ENCODE peak calls at places on chromosomes 13 and 19, in ten cellular contexts. One of them, this sample, is unnamed.

GRCh38 chr19:20860339-20860738 is 62.7 kb upstream of the ZNF85 start:
- DNase-seq in keratinocyte: no peak
- DNase-seq in HCT116: no peak
- DNase-seq in fibroblast of lung: no peak
- DNase-seq in hepatocyte: no peak
- DNase-seq in astrocyte: no peak
- DNase-seq in PC-9: no peak
- DNase-seq in GM23338: no peak
- DNase-seq in GM23248: no peak
- DNase-seq in neural progenitor cell: no peak
- DNase-seq in this sample: no peak

GRCh38 chr13:94620286-94620896 is 18.7 kb downstream of the GPR180 start:
- DNase-seq in hepatocyte: peak
- DNase-seq in GM23248: peak
- DNase-seq in PC-9: peak
- DNase-seq in astrocyte: no peak
- DNase-seq in neural progenitor cell: peak
- DNase-seq in keratinocyte: no peak
- DNase-seq in HCT116: peak
- DNase-seq in fibroblast of lung: peak
- DNase-seq in GM23338: peak
- DNase-seq in this sample: peak

GRCh38 chr19:48815870-48816501 is 5.2 kb upstream of the BCAT2 start:
- DNase-seq in HCT116: no peak
- DNase-seq in GM23338: peak
- DNase-seq in astrocyte: peak
- DNase-seq in hepatocyte: peak
- DNase-seq in PC-9: peak
- DNase-seq in neural progenitor cell: no peak
- DNase-seq in GM23248: no peak
- DNase-seq in fibroblast of lung: peak
- DNase-seq in keratinocyte: no peak
- DNase-seq in this sample: peak

GRCh38 chr19:44476559-44477408 is 23.5 kb downstream of the ZNF180 start:
- DNase-seq in GM23338: peak
- DNase-seq in neural progenitor cell: peak
- DNase-seq in GM23248: peak
- DNase-seq in keratinocyte: no peak
- DNase-seq in astrocyte: peak
- DNase-seq in PC-9: peak
- DNase-seq in fibroblast of lung: peak
- DNase-seq in hepatocyte: no peak
- DNase-seq in HCT116: no peak
- DNase-seq in this sample: peak

GRCh38 chr13:34657716-34658115 is 284.4 kb upstream of the NBEA start:
- DNase-seq in GM23248: peak
- DNase-seq in hepatocyte: no peak
- DNase-seq in GM23338: no peak
- DNase-seq in fibroblast of lung: peak
- DNase-seq in HCT116: no peak
- DNase-seq in astrocyte: peak
- DNase-seq in PC-9: no peak
- DNase-seq in keratinocyte: no peak
- DNase-seq in neural progenitor cell: no peak
- DNase-seq in this sample: peak

GRCh38 chr13:66102864-66103263 is 1127.3 kb downstream of the PCDH9 start:
- DNase-seq in fibroblast of lung: no peak
- DNase-seq in keratinocyte: no peak
- DNase-seq in PC-9: no peak
- DNase-seq in neural progenitor cell: no peak
- DNase-seq in hepatocyte: no peak
- DNase-seq in GM23338: no peak
- DNase-seq in astrocyte: no peak
- DNase-seq in HCT116: no peak
- DNase-seq in GM23248: no peak
- DNase-seq in this sample: no peak

GRCh38 chr19:4093643-4094175 is 27.0 kb upstream of the ZBTB7A start:
- DNase-seq in neural progenitor cell: no peak
- DNase-seq in hepatocyte: no peak
- DNase-seq in astrocyte: no peak
- DNase-seq in GM23248: no peak
- DNase-seq in keratinocyte: no peak
- DNase-seq in fibroblast of lung: no peak
- DNase-seq in GM23338: no peak
- DNase-seq in HCT116: no peak
- DNase-seq in PC-9: no peak
- DNase-seq in this sample: no peak

GRCh38 chr19:31071157-31071855 is 277.9 kb downstream of the TSHZ3 start:
- DNase-seq in GM23248: no peak
- DNase-seq in neural progenitor cell: no peak
- DNase-seq in hepatocyte: peak
- DNase-seq in astrocyte: no peak
- DNase-seq in keratinocyte: no peak
- DNase-seq in PC-9: no peak
- DNase-seq in fibroblast of lung: no peak
- DNase-seq in GM23338: peak
- DNase-seq in HCT116: no peak
- DNase-seq in this sample: no peak

GRCh38 chr13:99386911-99387788 is 80.0 kb upstream of the GPR183 start:
- DNase-seq in neural progenitor cell: peak
- DNase-seq in keratinocyte: no peak
- DNase-seq in GM23338: peak
- DNase-seq in GM23248: peak
- DNase-seq in fibroblast of lung: no peak
- DNase-seq in astrocyte: no peak
- DNase-seq in hepatocyte: no peak
- DNase-seq in HCT116: peak
- DNase-seq in PC-9: peak
- DNase-seq in this sample: peak

GRCh38 chr13:28333204-28333900 is 161.6 kb downstream of the FLT1 start:
- DNase-seq in GM23248: no peak
- DNase-seq in HCT116: no peak
- DNase-seq in neural progenitor cell: no peak
- DNase-seq in astrocyte: no peak
- DNase-seq in PC-9: no peak
- DNase-seq in fibroblast of lung: no peak
- DNase-seq in keratinocyte: no peak
- DNase-seq in hepatocyte: no peak
- DNase-seq in GM23338: no peak
- DNase-seq in this sample: no peak

GRCh38 chr13:80390338-80390737 is 49.4 kb upstream of the SPRY2 start:
- DNase-seq in neural progenitor cell: no peak
- DNase-seq in hepatocyte: no peak
- DNase-seq in PC-9: no peak
- DNase-seq in GM23338: no peak
- DNase-seq in HCT116: no peak
- DNase-seq in keratinocyte: no peak
- DNase-seq in astrocyte: no peak
- DNase-seq in GM23248: no peak
- DNase-seq in fibroblast of lung: no peak
- DNase-seq in this sample: no peak

GRCh38 chr19:53908106-53908932 is 759 bp upstream of the CACNG7 start:
- DNase-seq in PC-9: peak
- DNase-seq in keratinocyte: no peak
- DNase-seq in fibroblast of lung: peak
- DNase-seq in hepatocyte: peak
- DNase-seq in GM23338: peak
- DNase-seq in HCT116: no peak
- DNase-seq in astrocyte: peak
- DNase-seq in neural progenitor cell: peak
- DNase-seq in GM23248: peak
- DNase-seq in this sample: peak
- TF ChIP-seq EZH2 in PC-9: no peak
- TF ChIP-seq EZH2 in keratinocyte: no peak
- TF ChIP-seq EZH2 in fibroblast of lung: peak
- TF ChIP-seq EZH2 in hepatocyte: no peak
- TF ChIP-seq EZH2 in GM23338: no peak
- TF ChIP-seq EZH2 in HCT116: no peak
- TF ChIP-seq EZH2 in astrocyte: peak
- TF ChIP-seq EZH2 in neural progenitor cell: peak
- TF ChIP-seq EZH2 in GM23248: peak
- TF ChIP-seq EZH2 in this sample: no peak

DNA sequence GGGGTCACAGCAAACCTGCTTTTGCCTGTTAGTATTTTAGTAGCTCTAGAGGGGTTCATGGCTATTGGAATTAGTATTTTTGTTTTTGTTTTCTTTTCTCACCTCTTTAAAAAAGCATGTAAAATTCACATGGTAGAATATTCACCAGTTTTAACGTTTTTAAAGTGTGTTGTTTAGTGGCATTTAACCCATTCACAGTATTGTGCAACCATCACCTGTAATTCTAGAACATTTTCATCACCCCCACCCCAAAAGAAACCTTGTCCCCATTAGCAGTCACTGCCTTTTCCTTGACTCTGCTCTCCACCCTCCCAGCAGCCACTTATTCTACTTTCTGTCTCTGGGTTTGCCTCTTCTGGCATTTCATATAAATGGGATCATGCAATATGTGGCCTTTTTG is 39.8 kb downstream of the GATAD2A start:
- DNase-seq in PC-9: no peak
- DNase-seq in hepatocyte: no peak
- DNase-seq in GM23338: no peak
- DNase-seq in HCT116: no peak
- DNase-seq in neural progenitor cell: no peak
- DNase-seq in astrocyte: no peak
- DNase-seq in keratinocyte: no peak
- DNase-seq in GM23248: no peak
- DNase-seq in fibroblast of lung: no peak
- DNase-seq in this sample: no peak
- H3K4me2 ChIP-seq in PC-9: no peak
- H3K4me2 ChIP-seq in hepatocyte: no peak
- H3K4me2 ChIP-seq in GM23338: no peak
- H3K4me2 ChIP-seq in HCT116: no peak
- H3K4me2 ChIP-seq in neural progenitor cell: no peak
- H3K4me2 ChIP-seq in astrocyte: peak
- H3K4me2 ChIP-seq in keratinocyte: no peak
- H3K4me2 ChIP-seq in GM23248: peak
- H3K4me2 ChIP-seq in fibroblast of lung: no peak
- H3K4me2 ChIP-seq in this sample: no peak

GRCh38 chr19:29528350-29528945 is 2.7 kb downstream of the VSTM2B start:
- DNase-seq in HCT116: peak
- DNase-seq in hepatocyte: peak
- DNase-seq in astrocyte: peak
- DNase-seq in fibroblast of lung: peak
- DNase-seq in PC-9: no peak
- DNase-seq in GM23338: peak
- DNase-seq in neural progenitor cell: peak
- DNase-seq in GM23248: peak
- DNase-seq in keratinocyte: peak
- DNase-seq in this sample: peak

GRCh38 chr19:29527500-29528328 is 1.9 kb downstream of the VSTM2B start:
- DNase-seq in GM23338: peak
- DNase-seq in keratinocyte: no peak
- DNase-seq in astrocyte: no peak
- DNase-seq in GM23248: no peak
- DNase-seq in PC-9: no peak
- DNase-seq in HCT116: no peak
- DNase-seq in neural progenitor cell: no peak
- DNase-seq in fibroblast of lung: no peak
- DNase-seq in hepatocyte: no peak
- DNase-seq in this sample: no peak

GRCh38 chr19:29524912-29525870 is 603 bp upstream of the VSTM2B start:
- DNase-seq in GM23248: no peak
- DNase-seq in GM23338: peak
- DNase-seq in astrocyte: no peak
- DNase-seq in fibroblast of lung: no peak
- DNase-seq in PC-9: no peak
- DNase-seq in HCT116: no peak
- DNase-seq in hepatocyte: no peak
- DNase-seq in neural progenitor cell: peak
- DNase-seq in keratinocyte: no peak
- DNase-seq in this sample: peak

GRCh38 chr19:29525901-29526729 is at the start of gene VSTM2B:
- DNase-seq in hepatocyte: no peak
- DNase-seq in fibroblast of lung: no peak
- DNase-seq in HCT116: no peak
- DNase-seq in neural progenitor cell: peak
- DNase-seq in GM23338: peak
- DNase-seq in GM23248: no peak
- DNase-seq in PC-9: no peak
- DNase-seq in astrocyte: no peak
- DNase-seq in keratinocyte: no peak
- DNase-seq in this sample: no peak

GRCh38 chr19:29526730-29527499 is 1.1 kb downstream of the VSTM2B start:
- DNase-seq in PC-9: no peak
- DNase-seq in astrocyte: no peak
- DNase-seq in neural progenitor cell: peak
- DNase-seq in GM23338: peak
- DNase-seq in HCT116: no peak
- DNase-seq in keratinocyte: no peak
- DNase-seq in hepatocyte: no peak
- DNase-seq in GM23248: peak
- DNase-seq in fibroblast of lung: no peak
- DNase-seq in this sample: peak
- TF ChIP-seq EZH2 in PC-9: no peak
- TF ChIP-seq EZH2 in astrocyte: peak
- TF ChIP-seq EZH2 in neural progenitor cell: peak
- TF ChIP-seq EZH2 in GM23338: peak
- TF ChIP-seq EZH2 in HCT116: no peak
- TF ChIP-seq EZH2 in keratinocyte: no peak
- TF ChIP-seq EZH2 in hepatocyte: peak
- TF ChIP-seq EZH2 in GM23248: peak
- TF ChIP-seq EZH2 in fibroblast of lung: peak
- TF ChIP-seq EZH2 in this sample: no peak

GRCh38 chr13:112056739-112057433 is 10.1 kb upstream of the SOX1 start:
- DNase-seq in fibroblast of lung: no peak
- DNase-seq in astrocyte: no peak
- DNase-seq in PC-9: no peak
- DNase-seq in HCT116: no peak
- DNase-seq in hepatocyte: no peak
- DNase-seq in keratinocyte: no peak
- DNase-seq in GM23338: peak
- DNase-seq in GM23248: no peak
- DNase-seq in neural progenitor cell: peak
- DNase-seq in this sample: no peak

GRCh38 chr13:112058941-112059340 is 8.0 kb upstream of the SOX1 start:
- DNase-seq in GM23248: no peak
- DNase-seq in GM23338: no peak
- DNase-seq in hepatocyte: no peak
- DNase-seq in keratinocyte: no peak
- DNase-seq in neural progenitor cell: no peak
- DNase-seq in astrocyte: no peak
- DNase-seq in HCT116: no peak
- DNase-seq in PC-9: no peak
- DNase-seq in fibroblast of lung: no peak
- DNase-seq in this sample: no peak

GRCh38 chr13:112058519-112058873 is 8.5 kb upstream of the SOX1 start:
- DNase-seq in neural progenitor cell: no peak
- DNase-seq in fibroblast of lung: no peak
- DNase-seq in keratinocyte: no peak
- DNase-seq in hepatocyte: no peak
- DNase-seq in astrocyte: no peak
- DNase-seq in PC-9: no peak
- DNase-seq in GM23338: peak
- DNase-seq in GM23248: no peak
- DNase-seq in HCT116: no peak
- DNase-seq in this sample: no peak

GRCh38 chr13:112057434-112057735 is 9.6 kb upstream of the SOX1 start:
- DNase-seq in astrocyte: no peak
- DNase-seq in keratinocyte: no peak
- DNase-seq in neural progenitor cell: peak
- DNase-seq in fibroblast of lung: no peak
- DNase-seq in PC-9: no peak
- DNase-seq in GM23338: no peak
- DNase-seq in GM23248: no peak
- DNase-seq in hepatocyte: no peak
- DNase-seq in HCT116: no peak
- DNase-seq in this sample: no peak

GRCh38 chr13:112057736-112058518 is 9.0 kb upstream of the SOX1 start:
- DNase-seq in hepatocyte: no peak
- DNase-seq in PC-9: no peak
- DNase-seq in astrocyte: no peak
- DNase-seq in GM23248: no peak
- DNase-seq in GM23338: peak
- DNase-seq in fibroblast of lung: no peak
- DNase-seq in keratinocyte: no peak
- DNase-seq in neural progenitor cell: peak
- DNase-seq in HCT116: no peak
- DNase-seq in this sample: no peak
- H3K4me2 ChIP-seq in hepatocyte: no peak
- H3K4me2 ChIP-seq in PC-9: no peak
- H3K4me2 ChIP-seq in astrocyte: no peak
- H3K4me2 ChIP-seq in GM23248: no peak
- H3K4me2 ChIP-seq in GM23338: peak
- H3K4me2 ChIP-seq in fibroblast of lung: no peak
- H3K4me2 ChIP-seq in keratinocyte: no peak
- H3K4me2 ChIP-seq in neural progenitor cell: peak
- H3K4me2 ChIP-seq in HCT116: no peak
- H3K4me2 ChIP-seq in this sample: no peak

This sample was measured in mammary epithelial cell.